ENCODE peak calls at places on chromosomes 7 and 10, in eight cellular contexts. K, P, U, B, A, J, Z and V are unnamed samples.

GRCh38 chr7:11069591-11069990 is 95.9 kb downstream of the PHF14 start:
- DNase-seq in J (no peak), A (no peak), B (no peak), Z (no peak), K (no peak), U (no peak), P (no peak), V (no peak)

GRCh38 chr10:101071885-101072433 is 10.2 kb downstream of the KAZALD1 start:
- DNase-seq in P (no peak), J (no peak), U (no peak), A (no peak), K (no peak), Z (no peak), B (no peak), V (no peak)

GRCh38 chr10:56537984-56538383 is 176.9 kb upstream of the ZWINT start:
- DNase-seq in A (peak; percentile 6), U (no peak), Z (no peak), J (no peak), B (no peak), P (no peak), K (no peak), V (peak; percentile 79)

GRCh38 chr7:262251-262572 is 27.8 kb upstream of the FOXL3 start:
- DNase-seq in U (no peak), P (no peak), J (no peak), A (no peak), K (no peak), Z (no peak), B (no peak), V (no peak)

GRCh38 chr7:26567263-26567662 is 275.6 kb downstream of the SNX10 start:
- DNase-seq in K (no peak), A (no peak), B (no peak), U (no peak), P (no peak), J (no peak), Z (no peak), V (no peak)

GRCh38 chr10:75058142-75058541 is 53.3 kb upstream of the SAMD8 start:
- DNase-seq in K (no peak), Z (no peak), P (no peak), B (no peak), A (no peak), U (no peak), J (no peak), V (no peak)

GRCh38 chr7:92831716-92832622 is 4.4 kb downstream of the CDK6 start:
- DNase-seq in J (no peak), B (peak; percentile 93), P (no peak), U (no peak), K (no peak), A (peak; percentile 12), Z (no peak), V (peak; percentile 87)

GRCh38 chr10:94963901-94964300 is 25.4 kb downstream of the CYP2C9 start:
- DNase-seq in J (no peak), B (peak; percentile 2), U (no peak), K (no peak), Z (no peak), A (peak; percentile 51), P (no peak), V (peak; percentile 33)

GRCh38 chr10:33005322-33006282 is 47.6 kb upstream of the ITGB1 start:
- DNase-seq in K (peak; percentile 19), Z (peak; percentile 80), B (peak; percentile 96), U (peak; percentile 21), A (peak; percentile 87), P (peak; percentile 77), J (peak; percentile 46), V (peak; percentile 92)

GRCh38 chr10:26706206-26706605 is 8.7 kb downstream of the PDSS1 start:
- DNase-seq in A (peak; percentile 83), B (no peak), P (no peak), Z (no peak), J (no peak), U (no peak), K (no peak), V (no peak)

GRCh38 chr10:95374597-95375209 is 83.9 kb upstream of the PDLIM1 start:
- DNase-seq in P (peak; percentile 71), U (peak; percentile 15), B (no peak), Z (peak; percentile 15), K (peak; percentile 32), J (peak; percentile 30), A (peak; percentile 79), V (peak; percentile 76)

GRCh38 chr7:128911441-128912031 is 1.0 kb upstream of the KCP start:
- DNase-seq in U (no peak), P (peak; percentile 70), K (no peak), B (no peak), J (no peak), A (peak; percentile 41), Z (no peak), V (no peak)

GRCh38 chr7:38335490-38336135 is 62.2 kb upstream of the TARP start:
- DNase-seq in B (peak; percentile 65), Z (peak; percentile 71), J (peak; percentile 79), K (peak; percentile 87), P (peak; percentile 84), U (peak; percentile 67), A (peak; percentile 99), V (peak; percentile 82)

GRCh38 chr7:129877146-129877792 is 75.5 kb downstream of the UBE2H start:
- DNase-seq in Z (no peak), A (peak; percentile 38), P (no peak), K (no peak), U (no peak), J (no peak), B (no peak), V (no peak)

GRCh38 chr10:28503114-28503513 is 29.8 kb upstream of the WAC start:
- DNase-seq in A (no peak), Z (no peak), P (peak; percentile 78), J (no peak), K (no peak), B (no peak), U (no peak), V (no peak)

GRCh38 chr7:140078392-140078791 is 15.6 kb upstream of the PARP12 start:
- DNase-seq in K (peak; percentile 49), Z (no peak), J (peak; percentile 15), P (no peak), A (peak; percentile 44), B (no peak), U (no peak), V (no peak)

GRCh38 chr10:78623577-78624215 is 445.1 kb upstream of the ZMIZ1 start:
- DNase-seq in A (no peak), Z (peak; percentile 7), U (no peak), B (peak; percentile 11), P (no peak), K (no peak), J (no peak), V (peak; percentile 82)

GRCh38 chr7:73429218-73429617 is 4.4 kb upstream of the FZD9 start:
- DNase-seq in U (no peak), Z (no peak), B (no peak), P (no peak), A (no peak), K (no peak), J (no peak), V (peak; percentile 24)

GRCh38 chr10:4512557-4513286 is 313.3 kb upstream of the AKR1E2 start:
- DNase-seq in P (peak; percentile 35), U (no peak), A (peak; percentile 34), Z (no peak), J (no peak), K (no peak), B (peak; percentile 83), V (peak; percentile 61)

GRCh38 chr10:34758447-34758996 is 56.6 kb downstream of the PARD3 start:
- DNase-seq in A (peak; percentile 77), B (peak; percentile 59), J (no peak), P (peak; percentile 47), Z (no peak), U (no peak), K (no peak), V (peak; percentile 90)

GRCh38 chr10:104311184-104311720 is 27.0 kb downstream of the ITPRIP start:
- DNase-seq in A (no peak), J (no peak), Z (no peak), K (no peak), P (no peak), B (no peak), U (no peak), V (no peak)

GRCh38 chr7:139029353-139029752 is 6.5 kb downstream of the ZC3HAV1L start:
- DNase-seq in P (no peak), J (no peak), B (no peak), U (no peak), A (no peak), K (no peak), Z (no peak), V (no peak)

GRCh38 chr7:1137517-1138167 is 22.4 kb downstream of the ZFAND2A start:
- DNase-seq in Z (no peak), P (no peak), U (no peak), B (no peak), J (no peak), A (no peak), K (no peak), V (peak; percentile 33)

GRCh38 chr10:1126461-1126860 is 70.3 kb downstream of the WDR37 start:
- DNase-seq in Z (no peak), K (no peak), A (no peak), U (no peak), P (no peak), J (no peak), B (no peak), V (no peak)

GRCh38 chr7:135168489-135169140 is 1.9 kb downstream of the CYREN start:
- DNase-seq in K (no peak), Z (no peak), A (no peak), U (no peak), B (no peak), J (no peak), P (no peak), V (no peak)

GRCh38 chr10:96673318-96674099 is 46.8 kb downstream of the PIK3AP1 start:
- DNase-seq in U (no peak), Z (no peak), A (peak; percentile 87), J (no peak), K (peak; percentile 88), P (peak; percentile 49), B (no peak), V (peak; percentile 84)

GRCh38 chr10:123385508-123385907 is 231.3 kb downstream of the BUB3 start:
- DNase-seq in A (no peak), P (no peak), J (no peak), U (no peak), B (no peak), Z (no peak), K (no peak), V (no peak)

GRCh38 chr7:122679813-122680212 is 19.1 kb downstream of the RNF133 start:
- DNase-seq in P (no peak), U (no peak), J (no peak), A (no peak), Z (no peak), K (no peak), B (no peak), V (no peak)

GRCh38 chr7:132771301-132771730 is 195.0 kb upstream of the PLXNA4 start:
- DNase-seq in K (no peak), J (peak; percentile 19), Z (no peak), B (no peak), U (peak; percentile 69), P (no peak), A (no peak), V (no peak)

GRCh38 chr7:102064361-102065025 is 222.2 kb upstream of the SH2B2 start:
- DNase-seq in J (no peak), K (no peak), Z (no peak), P (no peak), A (peak; percentile 61), U (no peak), B (no peak), V (peak; percentile 62)

GRCh38 chr10:131179386-131179785 is 132.1 kb downstream of the TCERG1L start:
- DNase-seq in Z (no peak), U (no peak), A (no peak), P (no peak), B (no peak), J (no peak), K (no peak), V (no peak)

GRCh38 chr10:73529089-73529832 is 33.4 kb upstream of the PPP3CB start:
- DNase-seq in B (peak; percentile 39), J (peak; percentile 52), P (peak; percentile 42), U (peak; percentile 78), Z (peak; percentile 49), A (peak; percentile 84), K (peak; percentile 35), V (peak; percentile 77)

GRCh38 chr7:1407883-1408282 is 51.4 kb downstream of the MICALL2 start:
- DNase-seq in U (no peak), A (no peak), P (no peak), B (no peak), Z (no peak), J (no peak), K (no peak), V (no peak)

GRCh38 chr7:44176486-44176885 is 12.8 kb downstream of the GCK start:
- DNase-seq in P (no peak), U (no peak), Z (no peak), A (no peak), B (no peak), K (no peak), J (no peak), V (no peak)